ENCODE peak calls at places on chromosome 6, in seven cellular contexts. Z is tibial nerve; O is T-helper 9 cell; N is upper lobe of right lung; K is stimulated activated naive CD4-positive, alpha-beta T cell; Q is hippocampal formation; Y is activated CD4-positive, alpha-beta T cell treated with anti-CD3 and anti-CD28 coated beads, Interleukin-2, amount 10 ng/mL, durations not matched to agents 7 days and 5 days. C is an unnamed sample.

GRCh38 chr6:2447318-2447717 is 201.9 kb upstream of the GMDS start:
- DNase-seq in Z (no peak), O (no peak), N (no peak), K (no peak), Q (no peak), Y (no peak), C (no peak)

GRCh38 chr6:47134476-47135189 is 92.5 kb upstream of the ADGRF1 start:
- DNase-seq in Z (no peak), O (no peak), N (no peak), K (no peak), Q (no peak), Y (no peak), C (no peak)

GRCh38 chr6:135546680-135547418 is 49.3 kb upstream of the AHI1 start:
- DNase-seq in Z (no peak), O (no peak), N (no peak), K (no peak), Q (no peak), Y (no peak), C (peak)

GRCh38 chr6:105753184-105754097 is 332.7 kb upstream of the PRDM1 start:
- DNase-seq in Z (no peak), O (no peak), N (no peak), K (no peak), Q (no peak), Y (no peak), C (peak)

GRCh38 chr6:34391023-34391485 is 1.4 kb downstream of the NUDT3 start:
- DNase-seq in Z (no peak), O (no peak), N (no peak), K (no peak), Q (peak), Y (no peak), C (no peak)

GRCh38 chr6:89433637-89434499 is 916 bp downstream of the ANKRD6 start:
- DNase-seq in Z (no peak), O (peak), N (peak), K (peak), Q (no peak), Y (peak), C (no peak)

GRCh38 chr6:102798631-102799030 is 1405.1 kb downstream of the GRIK2 start:
- DNase-seq in Z (no peak), O (no peak), N (peak), K (no peak), Q (no peak), Y (no peak), C (no peak)

GRCh38 chr6:57221191-57221935 is 744 bp downstream of the RAB23 start:
- DNase-seq in Z (peak), O (peak), N (peak), K (peak), Q (peak), Y (peak), C (peak)

GRCh38 chr6:169780571-169781091 is 29.2 kb downstream of the ERMARD start:
- DNase-seq in Z (no peak), O (no peak), N (no peak), K (no peak), Q (no peak), Y (no peak), C (no peak)

GRCh38 chr6:146634022-146634421 is 35.2 kb downstream of the ADGB start:
- DNase-seq in Z (no peak), O (no peak), N (no peak), K (no peak), Q (no peak), Y (no peak), C (no peak)

GRCh38 chr6:164069352-164070022 is 655.0 kb downstream of the QKI start:
- DNase-seq in Z (no peak), O (no peak), N (no peak), K (no peak), Q (peak), Y (no peak), C (peak)

C was measured in putamen.